ENCODE peak calls at places on chromosome 5, in five cellular contexts. Y is CD8-positive, alpha-beta T cell; N is aorta; Q is right cardiac atrium; P is left ventricle myocardium inferior. G is an unnamed sample.

GRCh38 chr5:176812269-176813259 is 2.2 kb downstream of the UNC5A start:
- DNase-seq in Y (no peak), N (no peak), Q (peak), P (no peak), G (no peak)

GRCh38 chr5:113092683-113093082 is 116.1 kb downstream of the DCP2 start:
- DNase-seq in Y (no peak), N (no peak), Q (no peak), P (no peak), G (no peak)

GRCh38 chr5:7395432-7396168 is at the start of gene ADCY2:
- DNase-seq in Y (no peak), N (peak), Q (peak), P (no peak), G (no peak)

GRCh38 chr5:172503925-172504730 is 49.8 kb upstream of the SH3PXD2B start:
- DNase-seq in Y (no peak), N (peak), Q (peak), P (peak), G (no peak)

GRCh38 chr5:158640581-158640980 is 459.1 kb downstream of the EBF1 start:
- DNase-seq in Y (no peak), N (no peak), Q (no peak), P (no peak), G (no peak)

GRCh38 chr5:123425444-123425843 is 2.2 kb upstream of the CEP120 start:
- DNase-seq in Y (no peak), N (no peak), Q (no peak), P (no peak), G (no peak)

GRCh38 chr5:156479864-156480263 is 152.9 kb downstream of the SGCD start:
- DNase-seq in Y (no peak), N (no peak), Q (no peak), P (no peak), G (no peak)

GRCh38 chr5:37815913-37816312 is 23.9 kb downstream of the GDNF start:
- DNase-seq in Y (no peak), N (no peak), Q (no peak), P (no peak), G (no peak)

GRCh38 chr5:135718151-135718550 is 116.3 kb upstream of the SLC25A48 start:
- DNase-seq in Y (no peak), N (no peak), Q (no peak), P (no peak), G (no peak)

GRCh38 chr5:68918306-68918705 is 175.5 kb upstream of the SLC30A5 start:
- DNase-seq in Y (no peak), N (no peak), Q (no peak), P (no peak), G (no peak)

GRCh38 chr5:107284822-107285510 is 385.8 kb downstream of the EFNA5 start:
- DNase-seq in Y (no peak), N (no peak), Q (no peak), P (no peak), G (peak)

GRCh38 chr5:135239461-135240282 is 159.4 kb downstream of the MACROH2A1 start:
- DNase-seq in Y (no peak), N (no peak), Q (no peak), P (no peak), G (no peak)

GRCh38 chr5:66841264-66841663 is 245.1 kb downstream of the MAST4 start:
- DNase-seq in Y (no peak), N (no peak), Q (no peak), P (no peak), G (no peak)

GRCh38 chr5:62309107-62309506 is 3.1 kb downstream of the KIF2A start:
- DNase-seq in Y (no peak), N (no peak), Q (no peak), P (no peak), G (no peak)

GRCh38 chr5:1293997-1294838 is 650 bp downstream of the TERT start:
- DNase-seq in Y (no peak), N (peak), Q (peak), P (no peak), G (no peak)

GRCh38 chr5:151221574-151221973 is 2.3 kb downstream of the CCDC69 start:
- DNase-seq in Y (no peak), N (no peak), Q (no peak), P (no peak), G (no peak)

GRCh38 chr5:117568622-117569021 is 994.0 kb upstream of the SEMA6A start:
- DNase-seq in Y (no peak), N (no peak), Q (no peak), P (no peak), G (no peak)

GRCh38 chr5:23139338-23140171 is 286.4 kb upstream of the CDH12 start:
- DNase-seq in Y (no peak), N (no peak), Q (no peak), P (no peak), G (no peak)

GRCh38 chr5:90967443-90967842 is 408.8 kb downstream of the ADGRV1 start:
- DNase-seq in Y (no peak), N (no peak), Q (no peak), P (no peak), G (no peak)

GRCh38 chr5:88672644-88673493 is 210.1 kb downstream of the MEF2C start:
- DNase-seq in Y (no peak), N (no peak), Q (no peak), P (no peak), G (no peak)

GRCh38 chr5:133846478-133847226 is 121.8 kb downstream of the C5orf15 start:
- DNase-seq in Y (no peak), N (no peak), Q (no peak), P (no peak), G (no peak)

GRCh38 chr5:109410389-109411174 is 808 bp upstream of the PJA2 start:
- DNase-seq in Y (peak), N (peak), Q (peak), P (peak), G (no peak)

GRCh38 chr5:115844321-115844817 is 2.6 kb downstream of the AP3S1 start:
- DNase-seq in Y (no peak), N (no peak), Q (no peak), P (no peak), G (no peak)

GRCh38 chr5:138705567-138705966 is 47.7 kb upstream of the CTNNA1 start:
- DNase-seq in Y (no peak), N (no peak), Q (no peak), P (no peak), G (no peak)

GRCh38 chr5:170488576-170488975 is 15.2 kb upstream of the KCNIP1 start:
- DNase-seq in Y (no peak), N (no peak), Q (peak), P (no peak), G (no peak)

DNA sequence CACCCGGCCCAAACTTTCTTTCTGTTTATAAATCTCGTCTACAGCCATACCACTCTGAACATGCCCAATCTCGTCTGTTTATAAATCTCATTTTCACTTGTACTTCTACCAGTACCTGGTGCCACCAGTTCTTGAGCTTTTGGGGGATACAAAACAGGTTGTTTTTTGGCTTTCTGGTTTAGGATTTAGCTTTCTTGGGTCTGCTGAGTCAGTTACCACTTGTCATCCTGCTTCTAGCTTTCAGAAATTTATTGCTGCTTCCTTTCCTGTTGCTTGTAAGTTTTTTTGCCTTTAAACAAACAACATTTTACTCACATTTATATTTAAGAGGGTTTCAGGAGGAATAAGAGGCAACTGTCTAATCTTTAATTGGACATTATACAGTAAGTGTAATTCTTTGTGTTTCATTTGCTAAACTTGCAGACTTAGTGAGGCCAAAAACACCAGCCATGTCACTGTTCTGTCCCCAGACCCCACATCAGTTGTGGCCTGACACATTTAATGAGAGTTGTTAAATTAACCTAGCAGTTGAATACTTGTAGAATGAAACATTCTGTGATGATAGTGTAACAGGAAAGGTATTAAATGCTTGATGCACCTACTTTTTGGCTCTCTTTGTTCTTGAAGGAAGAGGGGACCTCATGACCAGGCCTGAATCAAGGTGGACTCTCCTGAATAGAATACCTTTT is 11.8 kb downstream of the NDFIP1 start:
- DNase-seq in Y (no peak), N (no peak), Q (no peak), P (no peak), G (no peak)
- H3K27ac ChIP-seq in Y (no peak), N (no peak), Q (no peak), P (no peak), G (no peak)

DNA sequence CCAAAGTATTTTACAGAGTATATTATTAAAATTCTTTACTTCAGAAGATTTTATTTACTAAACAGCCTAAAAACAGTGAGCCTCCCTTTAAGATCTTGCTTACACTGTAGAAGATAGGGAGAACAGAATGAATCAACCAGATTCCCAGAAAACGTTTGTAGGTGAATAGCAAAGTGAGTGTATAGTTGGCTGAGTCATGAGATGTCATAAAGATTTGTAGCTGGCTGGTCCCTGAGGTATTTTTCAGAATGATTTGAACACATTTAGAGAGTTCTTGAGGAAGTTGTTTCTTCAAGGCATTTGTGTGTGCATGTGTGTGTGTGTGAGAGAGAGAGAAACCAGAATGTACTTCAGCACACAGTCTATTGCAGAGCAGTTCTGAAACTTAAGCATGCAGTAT is 159.4 kb upstream of the PRR16 start:
- DNase-seq in Y (no peak), N (no peak), Q (no peak), P (no peak), G (no peak)
- H3K27ac ChIP-seq in Y (no peak), N (no peak), Q (no peak), P (no peak), G (no peak)

GRCh38 chr5:10610058-10610457 is 46.2 kb downstream of the ANKRD33B start:
- DNase-seq in Y (no peak), N (no peak), Q (no peak), P (no peak), G (no peak)

GRCh38 chr5:10611290-10611689 is 47.4 kb downstream of the ANKRD33B start:
- DNase-seq in Y (no peak), N (no peak), Q (no peak), P (no peak), G (no peak)

GRCh38 chr5:10604975-10605374 is 41.1 kb downstream of the ANKRD33B start:
- DNase-seq in Y (no peak), N (no peak), Q (peak), P (no peak), G (no peak)

GRCh38 chr5:10607666-10608442 is 44.0 kb downstream of the ANKRD33B start:
- DNase-seq in Y (no peak), N (no peak), Q (peak), P (peak), G (no peak)

DNA sequence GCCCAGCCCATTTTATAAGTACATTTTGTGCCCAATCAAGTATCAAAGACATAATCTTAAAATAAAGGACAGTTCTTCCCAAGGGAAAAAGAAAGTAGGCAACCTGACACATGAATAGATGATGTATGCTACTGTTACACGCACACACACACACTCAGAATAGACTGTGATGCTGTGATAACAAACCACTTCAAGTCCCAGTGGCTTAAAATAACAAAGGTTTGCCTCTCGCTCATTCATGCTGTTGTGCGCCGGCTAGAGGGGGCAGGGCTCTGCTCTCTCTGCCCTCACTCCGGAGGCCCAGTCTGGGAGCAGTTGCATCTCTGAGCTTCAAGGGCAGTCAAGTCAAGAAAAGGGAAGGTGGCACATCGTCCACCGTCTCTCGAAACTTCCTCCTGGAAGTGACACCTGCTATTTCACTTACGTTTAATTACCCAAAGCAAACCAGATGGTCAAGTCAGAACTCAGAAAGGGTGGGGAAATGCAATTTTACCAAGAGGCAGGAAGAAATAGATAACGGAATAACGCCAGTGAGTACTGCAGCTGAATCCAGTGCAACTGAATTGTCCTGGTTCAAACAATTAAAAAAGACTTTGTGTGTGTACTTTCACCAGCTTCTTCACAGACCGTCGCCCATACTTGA is 43.3 kb downstream of the ANKRD33B start:
- DNase-seq in Y (no peak), N (no peak), Q (peak), P (peak), G (no peak)
- H3K27ac ChIP-seq in Y (no peak), N (no peak), Q (peak), P (peak), G (no peak)

DNA sequence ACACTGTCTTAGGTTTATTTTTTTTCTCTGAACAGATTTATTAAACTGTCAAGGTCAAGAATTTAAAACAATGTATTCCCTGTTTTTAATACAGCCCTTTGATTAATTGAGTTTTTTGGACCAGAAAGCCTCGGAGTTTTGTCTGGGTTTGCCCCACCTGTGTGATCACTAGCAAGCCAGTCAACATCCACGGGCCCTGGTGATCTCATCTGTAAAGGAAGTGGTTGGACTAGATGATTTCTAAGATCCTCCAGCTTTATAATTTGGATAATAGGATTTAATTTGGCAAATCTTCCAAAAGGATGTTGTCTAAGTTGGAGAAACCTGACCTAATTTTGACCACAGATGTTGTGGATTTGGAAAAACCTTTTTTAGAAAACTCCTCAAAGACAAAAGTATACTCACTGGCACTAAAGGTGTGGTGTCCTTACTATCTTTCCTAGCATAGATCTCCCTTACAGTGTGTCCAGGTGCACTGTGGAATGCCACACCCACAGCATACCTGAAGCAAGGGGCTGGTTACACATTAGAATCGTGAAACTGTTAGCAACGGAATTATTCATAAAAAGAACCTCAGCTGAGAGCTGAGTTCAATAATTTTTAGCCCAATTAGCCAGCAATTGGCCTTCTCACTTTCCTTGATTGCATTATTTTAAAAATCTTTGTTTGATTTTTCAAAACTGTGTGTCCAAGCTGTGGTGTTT is 195.6 kb upstream of the ELL2 start:
- DNase-seq in Y (no peak), N (no peak), Q (no peak), P (no peak), G (no peak)
- H3K27ac ChIP-seq in Y (no peak), N (no peak), Q (no peak), P (no peak), G (no peak)

GRCh38 chr5:55597014-55597981 is 62.5 kb upstream of the PLPP1 start:
- DNase-seq in Y (no peak), N (peak), Q (peak), P (peak), G (no peak)
- H3K27ac ChIP-seq in Y (no peak), N (peak), Q (peak), P (peak), G (no peak)

GRCh38 chr5:77211013-77211690 is 672 bp downstream of the PDE8B start:
- DNase-seq in Y (no peak), N (no peak), Q (peak), P (no peak), G (no peak)
- H3K27ac ChIP-seq in Y (no peak), N (no peak), Q (peak), P (no peak), G (peak)

DNA sequence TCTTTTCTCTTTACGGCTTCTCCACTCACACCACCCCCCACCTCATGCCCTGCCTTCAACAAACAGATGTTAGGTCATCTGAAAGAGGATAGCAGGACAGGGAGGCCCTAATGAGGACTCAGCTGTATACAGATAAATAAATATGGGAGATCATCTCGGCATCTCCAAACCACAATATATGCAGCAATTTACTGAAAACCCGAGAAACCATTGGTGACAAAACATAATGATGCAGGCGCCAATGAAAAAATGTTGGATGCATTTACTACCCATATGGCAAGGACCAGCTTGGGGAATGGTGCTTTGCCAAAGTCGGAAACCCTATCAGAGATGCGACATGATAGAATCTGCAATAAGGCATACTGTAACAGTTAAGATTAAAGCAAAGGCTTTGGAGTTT is 91.9 kb downstream of the SNCAIP start:
- DNase-seq in Y (no peak), N (no peak), Q (no peak), P (no peak), G (no peak)
- H3K27ac ChIP-seq in Y (no peak), N (no peak), Q (no peak), P (no peak), G (no peak)

GRCh38 chr5:124952566-124952965 is 206.1 kb upstream of the ZNF608 start:
- DNase-seq in Y (no peak), N (no peak), Q (no peak), P (no peak), G (no peak)

GRCh38 chr5:124951676-124952075 is 205.2 kb upstream of the ZNF608 start:
- DNase-seq in Y (no peak), N (no peak), Q (no peak), P (no peak), G (no peak)

GRCh38 chr5:124951105-124951504 is 204.7 kb upstream of the ZNF608 start:
- DNase-seq in Y (no peak), N (no peak), Q (no peak), P (no peak), G (no peak)

GRCh38 chr5:124949862-124950261 is 203.4 kb upstream of the ZNF608 start:
- DNase-seq in Y (no peak), N (no peak), Q (no peak), P (no peak), G (no peak)

DNA sequence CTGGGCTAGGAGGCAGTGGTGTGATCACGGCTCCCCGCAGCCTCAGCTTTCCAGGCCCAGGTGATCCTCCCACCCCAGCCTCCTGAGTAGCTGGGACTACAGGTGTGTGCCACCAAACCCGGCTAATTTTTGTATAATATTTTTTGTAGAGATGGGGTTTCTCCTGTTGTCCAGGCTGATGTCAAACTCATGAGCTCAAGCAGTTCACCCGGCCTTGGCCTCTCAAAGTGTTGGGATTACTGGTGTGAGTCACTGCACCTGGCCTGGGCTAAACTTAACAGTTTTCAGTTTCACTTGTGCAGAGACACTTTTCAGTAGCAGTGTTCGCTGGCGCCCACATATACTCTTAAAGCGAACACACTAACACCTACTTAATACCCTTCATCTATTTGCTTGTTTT is 205.6 kb upstream of the ZNF608 start:
- DNase-seq in Y (no peak), N (no peak), Q (no peak), P (no peak), G (no peak)
- H3K27ac ChIP-seq in Y (no peak), N (no peak), Q (no peak), P (no peak), G (no peak)

GRCh38 chr5:141878186-141878770 is at the start of gene PCDH1:
- DNase-seq in Y (no peak), N (peak), Q (peak), P (peak), G (peak)
- H3K27ac ChIP-seq in Y (no peak), N (no peak), Q (peak), P (peak), G (peak)

GRCh38 chr5:93580387-93581100 is 475 bp downstream of the NR2F1-AS1 start:
- DNase-seq in Y (no peak), N (peak), Q (peak), P (no peak), G (no peak)
- H3K27ac ChIP-seq in Y (no peak), N (no peak), Q (peak), P (no peak), G (peak)

G was measured in substantia nigra.